ENCODE peak calls at places on chromosomes 7 and 10, in eight cellular contexts. L is A549, G is HepG2, Y is transverse colon, A is GM12878, R is sigmoid colon, D is H1, H is uterus. F is an unnamed sample.

GRCh38 chr7:42856605-42856987 is 55.3 kb downstream of the C7orf25 start:
- DNase-seq in L (no peak), G (no peak), Y (no peak), A (no peak), R (no peak), D (no peak), H (no peak), F (no peak)

GRCh38 chr7:82715344-82715743 is 271.8 kb upstream of the CACNA2D1 start:
- DNase-seq in L (no peak), G (no peak), Y (no peak), A (peak; percentile 34), R (no peak), D (no peak), H (no peak), F (no peak)

GRCh38 chr10:133086247-133086646 is 1.5 kb upstream of the ADGRA1 start:
- DNase-seq in L (no peak), G (no peak), Y (no peak), A (no peak), R (no peak), D (no peak), H (no peak), F (no peak)

GRCh38 chr10:80477813-80478212 is 23.7 kb downstream of the TSPAN14 start:
- DNase-seq in L (peak; percentile 70), G (no peak), Y (no peak), A (no peak), R (no peak), D (no peak), H (no peak), F (peak; percentile 20)

GRCh38 chr10:118943253-118943652 is 86.3 kb upstream of the NANOS1 start:
- DNase-seq in L (no peak), G (no peak), Y (no peak), A (no peak), R (no peak), D (no peak), H (no peak), F (no peak)

GRCh38 chr10:16686081-16686902 is 130.9 kb downstream of the RSU1 start:
- DNase-seq in L (no peak), G (no peak), Y (no peak), A (no peak), R (no peak), D (no peak), H (no peak), F (no peak)

GRCh38 chr7:30159698-30160143 is 24.9 kb downstream of the MTURN start:
- DNase-seq in L (peak; percentile 31), G (peak; percentile 47), Y (peak; percentile 41), A (no peak), R (no peak), D (no peak), H (no peak), F (no peak)

GRCh38 chr10:14184841-14185500 is 145.8 kb downstream of the FRMD4A start:
- DNase-seq in L (no peak), G (peak; percentile 94), Y (peak; percentile 31), A (peak; percentile 72), R (no peak), D (no peak), H (no peak), F (no peak)

GRCh38 chr10:98310721-98311120 is 42.7 kb upstream of the LOXL4 start:
- DNase-seq in L (no peak), G (no peak), Y (no peak), A (no peak), R (no peak), D (no peak), H (no peak), F (no peak)

GRCh38 chr10:98312349-98312748 is 44.4 kb upstream of the LOXL4 start:
- DNase-seq in L (no peak), G (no peak), Y (no peak), A (no peak), R (no peak), D (no peak), H (no peak), F (no peak)

GRCh38 chr10:98307916-98308315 is 39.9 kb upstream of the LOXL4 start:
- DNase-seq in L (no peak), G (no peak), Y (no peak), A (no peak), R (no peak), D (no peak), H (no peak), F (no peak)

GRCh38 chr10:98308602-98309365 is 40.8 kb upstream of the LOXL4 start:
- DNase-seq in L (no peak), G (peak; percentile 27), Y (no peak), A (no peak), R (no peak), D (no peak), H (no peak), F (no peak)

DNA sequence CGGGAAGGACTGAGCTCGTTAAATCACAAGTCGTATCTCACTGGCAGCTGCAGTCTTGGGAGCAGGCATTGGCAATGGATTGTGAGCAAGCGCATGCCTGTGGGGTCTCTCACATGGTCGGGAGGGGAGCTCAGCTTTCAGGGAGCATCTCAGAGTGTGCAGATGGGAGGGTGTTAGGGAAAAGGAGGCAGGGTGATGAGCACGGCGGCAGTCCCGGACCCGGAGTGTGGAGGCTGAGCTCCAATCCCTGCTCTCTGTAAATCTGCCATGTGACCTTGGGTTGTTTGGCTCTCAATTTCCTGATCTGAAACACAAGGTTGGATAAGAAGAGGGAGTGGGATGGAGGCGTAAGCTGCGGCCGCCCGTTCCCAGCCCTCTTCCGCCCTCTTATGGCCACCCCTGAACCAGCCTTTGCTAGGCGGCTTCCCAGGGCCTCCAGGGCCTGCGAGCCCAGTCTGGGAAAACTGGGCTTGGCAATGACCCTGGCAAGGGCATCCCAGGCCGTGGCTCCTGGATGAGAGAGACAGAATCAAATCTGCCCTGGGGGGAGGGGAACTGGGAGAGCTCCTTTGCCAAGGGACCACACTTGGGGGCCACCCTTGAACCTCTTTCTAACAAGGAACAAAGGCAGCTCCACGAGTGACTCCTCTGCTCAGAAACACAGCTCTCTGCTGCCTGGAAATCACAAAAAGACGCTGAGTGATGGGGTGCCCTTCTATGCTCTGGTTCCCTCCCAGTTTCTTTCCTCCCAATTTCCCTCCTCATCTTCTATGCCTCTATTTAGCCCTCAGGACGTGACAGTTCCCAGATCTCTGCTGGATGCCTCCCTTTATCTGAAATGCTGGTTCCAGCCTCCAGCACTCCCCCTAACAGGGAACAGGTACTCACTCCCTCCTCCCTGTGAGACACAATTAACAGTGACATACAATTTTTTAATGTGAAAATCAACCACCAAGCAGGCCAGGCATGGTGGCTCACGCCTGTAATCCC is 41.7 kb upstream of the LOXL4 start:
- DNase-seq in L (peak; percentile 68), G (peak; percentile 46), Y (peak; percentile 66), A (no peak), R (peak; percentile 86), D (peak; percentile 86), H (peak; percentile 76), F (peak; percentile 95)
- H3K4me3 ChIP-seq in L (no peak overlapping the region), G (no peak overlapping the region), Y (no peak overlapping the region), A (no peak overlapping the region), R (no peak overlapping the region), D (peak overlapping the region; percentile 13), H (no peak overlapping the region), F (no peak overlapping the region)

GRCh38 chr7:100477871-100478248 is 1.2 kb downstream of the TSC22D4 start:
- DNase-seq in L (no peak), G (no peak), Y (no peak), A (no peak), R (no peak), D (no peak), H (no peak), F (no peak)

GRCh38 chr7:100481466-100481865 is 2.3 kb upstream of the NYAP1 start:
- DNase-seq in L (no peak), G (no peak), Y (no peak), A (no peak), R (no peak), D (no peak), H (no peak), F (no peak)

GRCh38 chr7:100476108-100476780 is 2.8 kb downstream of the TSC22D4 start:
- DNase-seq in L (no peak), G (no peak), Y (no peak), A (no peak), R (no peak), D (no peak), H (no peak), F (no peak)

GRCh38 chr7:100476903-100477870 is 1.8 kb downstream of the TSC22D4 start:
- DNase-seq in L (no peak), G (no peak), Y (peak; percentile 64), A (no peak), R (no peak), D (peak; percentile 80), H (no peak), F (no peak)

GRCh38 chr7:100478966-100479660 is at the start of gene TSC22D4:
- DNase-seq in L (peak; percentile 90), G (peak; percentile 73), Y (peak; percentile 96), A (peak; percentile 79), R (peak; percentile 99), D (peak; percentile 96), H (peak; percentile 97), F (peak; percentile 99)
- TF ChIP-seq POLR2A in L (peak; percentile 67), G (peak; percentile 81), Y (peak; percentile 94), A (peak; percentile 87), R (peak; percentile 92), D (no peak), H (peak; percentile 87), F (no peak)

DNA sequence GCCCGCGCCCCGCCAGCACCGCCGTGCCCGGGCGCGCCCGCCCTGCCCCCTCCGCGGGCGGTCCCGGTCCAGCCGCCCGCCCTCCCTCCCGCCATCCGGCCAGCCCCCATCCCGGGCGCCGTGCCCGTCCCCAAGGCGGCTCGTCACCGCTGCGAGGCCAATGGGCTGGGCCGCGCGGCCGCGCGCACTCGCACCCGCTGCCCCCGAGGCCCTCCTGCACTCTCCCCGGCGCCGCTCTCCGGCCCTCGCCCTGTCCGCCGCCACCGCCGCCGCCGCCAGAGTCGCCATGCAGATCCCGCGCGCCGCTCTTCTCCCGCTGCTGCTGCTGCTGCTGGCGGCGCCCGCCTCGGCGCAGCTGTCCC is at the start of gene HTRA1:
- DNase-seq in L (peak; percentile 63), G (no peak), Y (peak; percentile 52), A (no peak), R (peak; percentile 92), D (no peak), H (peak; percentile 75), F (no peak)
- H3K4me3 ChIP-seq in L (peak within 1 kb of the TSS; percentile 82), G (peak within 1 kb of the TSS; percentile 16), Y (peak within 1 kb of the TSS; percentile 75), A (no peak within 1 kb of the TSS), R (peak within 1 kb of the TSS; percentile 71), D (peak within 1 kb of the TSS; percentile 44), H (peak within 1 kb of the TSS; percentile 56), F (peak within 1 kb of the TSS; percentile 51)

DNA sequence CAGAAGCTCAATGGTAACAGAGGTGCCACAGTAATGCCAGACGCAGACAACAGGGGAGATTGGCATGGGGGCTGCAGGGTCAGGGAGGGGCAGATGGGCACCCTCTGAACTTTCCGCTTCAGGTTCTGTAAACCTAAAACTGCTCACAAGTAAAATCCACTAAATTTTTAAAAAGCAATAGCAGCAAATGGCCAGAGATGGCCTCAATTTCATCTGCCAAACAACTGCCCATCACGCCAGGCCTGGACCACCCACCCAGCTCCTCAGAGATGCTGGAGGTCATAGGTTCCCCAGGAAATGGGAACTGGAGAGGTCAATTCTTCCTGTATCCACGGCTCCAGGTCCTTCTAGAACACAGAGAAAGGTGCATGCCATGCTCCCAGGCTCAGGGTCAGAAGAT is 76.1 kb downstream of the PRKAG2 start:
- DNase-seq in L (no peak), G (no peak), Y (no peak), A (no peak), R (no peak), D (no peak), H (no peak), F (no peak)
- TF ChIP-seq POLR2A in L (no peak), G (no peak), Y (no peak), A (no peak), R (no peak), D (no peak), H (no peak), F (no peak)

F was measured in lower leg skin.